ENCODE peak calls at places on chromosomes 3 and 15, in six cellular contexts. One of them, this sample, is unnamed.

GRCh38 chr15:69794643-69795461 is 302.9 kb downstream of the TLE3 start:
- DNase-seq in activated naive CD4-positive, alpha-beta T cell treated with anti-CD3 and anti-CD28 coated beads for 36 hours: no peak
- DNase-seq in activated naive CD8-positive, alpha-beta T cell treated with anti-CD3 and anti-CD28 coated beads, Interleukin-2, amount 50 U/mL, for 24 hours: no peak
- DNase-seq in neuronal stem cell: no peak
- DNase-seq in aorta: peak; percentile 84
- DNase-seq in MV-4-11: no peak
- DNase-seq in this sample: peak; percentile 10

GRCh38 chr15:63715818-63716217 is 117.9 kb downstream of the HERC1 start:
- DNase-seq in MV-4-11: peak; percentile 29
- DNase-seq in activated naive CD8-positive, alpha-beta T cell treated with anti-CD3 and anti-CD28 coated beads, Interleukin-2, amount 50 U/mL, for 24 hours: no peak
- DNase-seq in neuronal stem cell: no peak
- DNase-seq in aorta: no peak
- DNase-seq in activated naive CD4-positive, alpha-beta T cell treated with anti-CD3 and anti-CD28 coated beads for 36 hours: no peak
- DNase-seq in this sample: peak; percentile 23

GRCh38 chr15:91142097-91142744 is 42.2 kb downstream of the SV2B start:
- DNase-seq in aorta: no peak
- DNase-seq in activated naive CD8-positive, alpha-beta T cell treated with anti-CD3 and anti-CD28 coated beads, Interleukin-2, amount 50 U/mL, for 24 hours: no peak
- DNase-seq in MV-4-11: peak; percentile 70
- DNase-seq in activated naive CD4-positive, alpha-beta T cell treated with anti-CD3 and anti-CD28 coated beads for 36 hours: no peak
- DNase-seq in neuronal stem cell: no peak
- DNase-seq in this sample: peak; percentile 26

GRCh38 chr3:171376125-171376947 is 83.9 kb downstream of the TNIK start:
- DNase-seq in activated naive CD8-positive, alpha-beta T cell treated with anti-CD3 and anti-CD28 coated beads, Interleukin-2, amount 50 U/mL, for 24 hours: no peak
- DNase-seq in activated naive CD4-positive, alpha-beta T cell treated with anti-CD3 and anti-CD28 coated beads for 36 hours: no peak
- DNase-seq in MV-4-11: peak; percentile 84
- DNase-seq in aorta: no peak
- DNase-seq in neuronal stem cell: no peak
- DNase-seq in this sample: no peak

GRCh38 chr3:107065094-107065861 is 312.0 kb upstream of the CCDC54 start:
- DNase-seq in activated naive CD4-positive, alpha-beta T cell treated with anti-CD3 and anti-CD28 coated beads for 36 hours: peak; percentile 24
- DNase-seq in activated naive CD8-positive, alpha-beta T cell treated with anti-CD3 and anti-CD28 coated beads, Interleukin-2, amount 50 U/mL, for 24 hours: no peak
- DNase-seq in aorta: no peak
- DNase-seq in MV-4-11: no peak
- DNase-seq in neuronal stem cell: no peak
- DNase-seq in this sample: peak; percentile 49

GRCh38 chr3:2579206-2579605 is 480.5 kb downstream of the CNTN4 start:
- DNase-seq in aorta: no peak
- DNase-seq in neuronal stem cell: no peak
- DNase-seq in MV-4-11: no peak
- DNase-seq in activated naive CD8-positive, alpha-beta T cell treated with anti-CD3 and anti-CD28 coated beads, Interleukin-2, amount 50 U/mL, for 24 hours: no peak
- DNase-seq in activated naive CD4-positive, alpha-beta T cell treated with anti-CD3 and anti-CD28 coated beads for 36 hours: no peak
- DNase-seq in this sample: no peak

GRCh38 chr15:58475573-58476524 is 44.1 kb downstream of the LIPC start:
- DNase-seq in neuronal stem cell: peak; percentile 51
- DNase-seq in activated naive CD8-positive, alpha-beta T cell treated with anti-CD3 and anti-CD28 coated beads, Interleukin-2, amount 50 U/mL, for 24 hours: no peak
- DNase-seq in activated naive CD4-positive, alpha-beta T cell treated with anti-CD3 and anti-CD28 coated beads for 36 hours: no peak
- DNase-seq in MV-4-11: peak; percentile 78
- DNase-seq in aorta: no peak
- DNase-seq in this sample: peak; percentile 54

GRCh38 chr3:94440767-94441493 is 378.1 kb downstream of the NSUN3 start:
- DNase-seq in MV-4-11: no peak
- DNase-seq in neuronal stem cell: no peak
- DNase-seq in aorta: no peak
- DNase-seq in activated naive CD8-positive, alpha-beta T cell treated with anti-CD3 and anti-CD28 coated beads, Interleukin-2, amount 50 U/mL, for 24 hours: no peak
- DNase-seq in activated naive CD4-positive, alpha-beta T cell treated with anti-CD3 and anti-CD28 coated beads for 36 hours: no peak
- DNase-seq in this sample: peak; percentile 51

GRCh38 chr15:43241100-43241499 is 20.3 kb upstream of the EPB42 start:
- DNase-seq in aorta: peak; percentile 83
- DNase-seq in MV-4-11: no peak
- DNase-seq in neuronal stem cell: no peak
- DNase-seq in activated naive CD8-positive, alpha-beta T cell treated with anti-CD3 and anti-CD28 coated beads, Interleukin-2, amount 50 U/mL, for 24 hours: no peak
- DNase-seq in activated naive CD4-positive, alpha-beta T cell treated with anti-CD3 and anti-CD28 coated beads for 36 hours: no peak
- DNase-seq in this sample: no peak

GRCh38 chr15:40471778-40472130 is 970 bp downstream of the CHST14 start:
- DNase-seq in aorta: no peak
- DNase-seq in neuronal stem cell: no peak
- DNase-seq in activated naive CD8-positive, alpha-beta T cell treated with anti-CD3 and anti-CD28 coated beads, Interleukin-2, amount 50 U/mL, for 24 hours: peak; percentile 21
- DNase-seq in MV-4-11: peak; percentile 47
- DNase-seq in activated naive CD4-positive, alpha-beta T cell treated with anti-CD3 and anti-CD28 coated beads for 36 hours: peak; percentile 34
- DNase-seq in this sample: no peak

GRCh38 chr15:74202461-74203401 is at the start of gene STRA6:
- DNase-seq in activated naive CD4-positive, alpha-beta T cell treated with anti-CD3 and anti-CD28 coated beads for 36 hours: no peak
- DNase-seq in aorta: no peak
- DNase-seq in MV-4-11: no peak
- DNase-seq in neuronal stem cell: peak; percentile 42
- DNase-seq in activated naive CD8-positive, alpha-beta T cell treated with anti-CD3 and anti-CD28 coated beads, Interleukin-2, amount 50 U/mL, for 24 hours: no peak
- DNase-seq in this sample: peak; percentile 72

GRCh38 chr15:65558336-65558735 is 28.1 kb downstream of the HACD3 start:
- DNase-seq in neuronal stem cell: no peak
- DNase-seq in aorta: no peak
- DNase-seq in MV-4-11: no peak
- DNase-seq in activated naive CD8-positive, alpha-beta T cell treated with anti-CD3 and anti-CD28 coated beads, Interleukin-2, amount 50 U/mL, for 24 hours: no peak
- DNase-seq in activated naive CD4-positive, alpha-beta T cell treated with anti-CD3 and anti-CD28 coated beads for 36 hours: no peak
- DNase-seq in this sample: no peak

GRCh38 chr3:73772599-73772998 is 147.9 kb upstream of the PDZRN3 start:
- DNase-seq in aorta: no peak
- DNase-seq in activated naive CD4-positive, alpha-beta T cell treated with anti-CD3 and anti-CD28 coated beads for 36 hours: no peak
- DNase-seq in activated naive CD8-positive, alpha-beta T cell treated with anti-CD3 and anti-CD28 coated beads, Interleukin-2, amount 50 U/mL, for 24 hours: no peak
- DNase-seq in MV-4-11: no peak
- DNase-seq in neuronal stem cell: no peak
- DNase-seq in this sample: no peak

GRCh38 chr15:78930577-78931388 is 14.1 kb downstream of the CTSH start:
- DNase-seq in aorta: peak; percentile 76
- DNase-seq in activated naive CD8-positive, alpha-beta T cell treated with anti-CD3 and anti-CD28 coated beads, Interleukin-2, amount 50 U/mL, for 24 hours: no peak
- DNase-seq in activated naive CD4-positive, alpha-beta T cell treated with anti-CD3 and anti-CD28 coated beads for 36 hours: no peak
- DNase-seq in neuronal stem cell: no peak
- DNase-seq in MV-4-11: peak; percentile 25
- DNase-seq in this sample: peak; percentile 97

GRCh38 chr15:68431792-68432401 is at the start of gene ITGA11:
- DNase-seq in neuronal stem cell: peak; percentile 52
- DNase-seq in aorta: peak; percentile 93
- DNase-seq in MV-4-11: no peak
- DNase-seq in activated naive CD4-positive, alpha-beta T cell treated with anti-CD3 and anti-CD28 coated beads for 36 hours: no peak
- DNase-seq in activated naive CD8-positive, alpha-beta T cell treated with anti-CD3 and anti-CD28 coated beads, Interleukin-2, amount 50 U/mL, for 24 hours: no peak
- DNase-seq in this sample: peak; percentile 70

GRCh38 chr15:51388726-51389125 is 47.3 kb downstream of the GLDN start:
- DNase-seq in MV-4-11: no peak
- DNase-seq in neuronal stem cell: no peak
- DNase-seq in activated naive CD4-positive, alpha-beta T cell treated with anti-CD3 and anti-CD28 coated beads for 36 hours: no peak
- DNase-seq in aorta: no peak
- DNase-seq in activated naive CD8-positive, alpha-beta T cell treated with anti-CD3 and anti-CD28 coated beads, Interleukin-2, amount 50 U/mL, for 24 hours: no peak
- DNase-seq in this sample: no peak

GRCh38 chr15:66785637-66786036 is 83.6 kb downstream of the SMAD6 start:
- DNase-seq in MV-4-11: no peak
- DNase-seq in neuronal stem cell: no peak
- DNase-seq in activated naive CD8-positive, alpha-beta T cell treated with anti-CD3 and anti-CD28 coated beads, Interleukin-2, amount 50 U/mL, for 24 hours: no peak
- DNase-seq in activated naive CD4-positive, alpha-beta T cell treated with anti-CD3 and anti-CD28 coated beads for 36 hours: no peak
- DNase-seq in aorta: no peak
- DNase-seq in this sample: no peak

GRCh38 chr3:98325055-98325454 is 28.6 kb upstream of the OR5K4 start:
- DNase-seq in activated naive CD8-positive, alpha-beta T cell treated with anti-CD3 and anti-CD28 coated beads, Interleukin-2, amount 50 U/mL, for 24 hours: no peak
- DNase-seq in activated naive CD4-positive, alpha-beta T cell treated with anti-CD3 and anti-CD28 coated beads for 36 hours: no peak
- DNase-seq in neuronal stem cell: no peak
- DNase-seq in MV-4-11: no peak
- DNase-seq in aorta: peak; percentile 49
- DNase-seq in this sample: no peak

GRCh38 chr3:159174715-159175390 is 373.0 kb downstream of the MFSD1 start:
- DNase-seq in neuronal stem cell: no peak
- DNase-seq in MV-4-11: no peak
- DNase-seq in activated naive CD4-positive, alpha-beta T cell treated with anti-CD3 and anti-CD28 coated beads for 36 hours: no peak
- DNase-seq in activated naive CD8-positive, alpha-beta T cell treated with anti-CD3 and anti-CD28 coated beads, Interleukin-2, amount 50 U/mL, for 24 hours: no peak
- DNase-seq in aorta: no peak
- DNase-seq in this sample: peak; percentile 44

GRCh38 chr15:55256281-55257013 is 33.2 kb downstream of the RAB27A start:
- DNase-seq in aorta: no peak
- DNase-seq in neuronal stem cell: no peak
- DNase-seq in MV-4-11: peak; percentile 24
- DNase-seq in activated naive CD4-positive, alpha-beta T cell treated with anti-CD3 and anti-CD28 coated beads for 36 hours: peak; percentile 47
- DNase-seq in activated naive CD8-positive, alpha-beta T cell treated with anti-CD3 and anti-CD28 coated beads, Interleukin-2, amount 50 U/mL, for 24 hours: no peak
- DNase-seq in this sample: no peak

GRCh38 chr3:30142946-30143345 is 463.5 kb upstream of the TGFBR2 start:
- DNase-seq in aorta: no peak
- DNase-seq in neuronal stem cell: no peak
- DNase-seq in MV-4-11: no peak
- DNase-seq in activated naive CD4-positive, alpha-beta T cell treated with anti-CD3 and anti-CD28 coated beads for 36 hours: no peak
- DNase-seq in activated naive CD8-positive, alpha-beta T cell treated with anti-CD3 and anti-CD28 coated beads, Interleukin-2, amount 50 U/mL, for 24 hours: no peak
- DNase-seq in this sample: no peak

GRCh38 chr15:99406716-99407487 is 155.6 kb downstream of the LRRC28 start:
- DNase-seq in activated naive CD8-positive, alpha-beta T cell treated with anti-CD3 and anti-CD28 coated beads, Interleukin-2, amount 50 U/mL, for 24 hours: no peak
- DNase-seq in activated naive CD4-positive, alpha-beta T cell treated with anti-CD3 and anti-CD28 coated beads for 36 hours: no peak
- DNase-seq in aorta: peak; percentile 50
- DNase-seq in MV-4-11: no peak
- DNase-seq in neuronal stem cell: no peak
- DNase-seq in this sample: no peak

GRCh38 chr3:139941580-139941979 is 6.6 kb downstream of the CLSTN2 start:
- DNase-seq in aorta: no peak
- DNase-seq in activated naive CD4-positive, alpha-beta T cell treated with anti-CD3 and anti-CD28 coated beads for 36 hours: no peak
- DNase-seq in neuronal stem cell: no peak
- DNase-seq in activated naive CD8-positive, alpha-beta T cell treated with anti-CD3 and anti-CD28 coated beads, Interleukin-2, amount 50 U/mL, for 24 hours: no peak
- DNase-seq in MV-4-11: no peak
- DNase-seq in this sample: no peak

GRCh38 chr15:90047956-90048575 is 46.9 kb downstream of the ZNF710 start:
- DNase-seq in MV-4-11: no peak
- DNase-seq in activated naive CD8-positive, alpha-beta T cell treated with anti-CD3 and anti-CD28 coated beads, Interleukin-2, amount 50 U/mL, for 24 hours: no peak
- DNase-seq in aorta: peak; percentile 55
- DNase-seq in activated naive CD4-positive, alpha-beta T cell treated with anti-CD3 and anti-CD28 coated beads for 36 hours: no peak
- DNase-seq in neuronal stem cell: no peak
- DNase-seq in this sample: no peak

GRCh38 chr3:126540946-126541627 is 17.1 kb downstream of the CHST13 start:
- DNase-seq in activated naive CD4-positive, alpha-beta T cell treated with anti-CD3 and anti-CD28 coated beads for 36 hours: no peak
- DNase-seq in neuronal stem cell: no peak
- DNase-seq in aorta: peak; percentile 71
- DNase-seq in activated naive CD8-positive, alpha-beta T cell treated with anti-CD3 and anti-CD28 coated beads, Interleukin-2, amount 50 U/mL, for 24 hours: no peak
- DNase-seq in MV-4-11: no peak
- DNase-seq in this sample: no peak

GRCh38 chr3:128504533-128504915 is 11.5 kb upstream of the GATA2 start:
- DNase-seq in neuronal stem cell: no peak
- DNase-seq in activated naive CD8-positive, alpha-beta T cell treated with anti-CD3 and anti-CD28 coated beads, Interleukin-2, amount 50 U/mL, for 24 hours: no peak
- DNase-seq in activated naive CD4-positive, alpha-beta T cell treated with anti-CD3 and anti-CD28 coated beads for 36 hours: no peak
- DNase-seq in MV-4-11: no peak
- DNase-seq in aorta: no peak
- DNase-seq in this sample: no peak

GRCh38 chr15:88835646-88836045 is 32.4 kb downstream of the ACAN start:
- DNase-seq in activated naive CD4-positive, alpha-beta T cell treated with anti-CD3 and anti-CD28 coated beads for 36 hours: no peak
- DNase-seq in MV-4-11: no peak
- DNase-seq in aorta: no peak
- DNase-seq in neuronal stem cell: no peak
- DNase-seq in activated naive CD8-positive, alpha-beta T cell treated with anti-CD3 and anti-CD28 coated beads, Interleukin-2, amount 50 U/mL, for 24 hours: no peak
- DNase-seq in this sample: peak; percentile 33

This sample was measured in MCF 10A.